ENCODE peak calls at places on chromosome 11, in ten cellular contexts. S, F, Q, X, U, B, K, E, G and T are unnamed samples.

GRCh38 chr11:130216591-130217132 is 57.1 kb downstream of the ST14 start:
- DNase-seq in E (peak), S (no peak), U (peak), B (peak), Q (no peak), X (no peak), F (no peak), G (peak), K (no peak), T (peak)

GRCh38 chr11:36452231-36452630 is 57.8 kb downstream of the TRAF6 start:
- DNase-seq in Q (no peak), G (no peak), X (no peak), S (no peak), U (no peak), E (no peak), B (no peak), F (no peak), K (no peak), T (peak)

GRCh38 chr11:26992031-26992541 is 1.8 kb upstream of the FIBIN start:
- DNase-seq in E (no peak), B (no peak), K (no peak), X (no peak), S (no peak), U (no peak), F (no peak), Q (no peak), G (no peak), T (no peak)

GRCh38 chr11:28697920-28698827 is 590.0 kb downstream of the METTL15 start:
- DNase-seq in K (peak), S (peak), X (peak), U (peak), Q (peak), F (peak), E (no peak), B (peak), G (no peak), T (no peak)

GRCh38 chr11:86741489-86742435 is 58.6 kb upstream of the PRSS23 start:
- DNase-seq in F (no peak), Q (no peak), E (no peak), K (no peak), B (no peak), U (no peak), S (peak), X (no peak), G (no peak), T (no peak)

GRCh38 chr11:112128483-112129121 is 35.3 kb downstream of the IL18 start:
- DNase-seq in U (peak), Q (peak), F (peak), G (peak), X (no peak), B (peak), E (no peak), K (no peak), S (no peak), T (no peak)

GRCh38 chr11:130449996-130450419 is 1.6 kb downstream of the ADAMTS15 start:
- DNase-seq in S (no peak), B (peak), Q (no peak), G (peak), U (peak), F (peak), X (peak), K (peak), E (no peak), T (no peak)

GRCh38 chr11:68127791-68128681 is 6.8 kb upstream of the CHKA start:
- DNase-seq in X (peak), G (peak), K (peak), F (peak), E (peak), U (peak), B (peak), S (peak), Q (peak), T (no peak)

GRCh38 chr11:27456140-27456801 is 16.3 kb downstream of the LGR4 start:
- DNase-seq in G (no peak), U (no peak), E (no peak), Q (no peak), X (no peak), K (no peak), B (no peak), F (no peak), S (peak), T (no peak)

GRCh38 chr11:34891611-34892010 is 24.6 kb downstream of the APIP start:
- DNase-seq in S (peak), X (no peak), Q (no peak), U (no peak), E (no peak), B (no peak), K (no peak), G (no peak), F (no peak), T (no peak)

GRCh38 chr11:35009191-35009940 is 92.9 kb downstream of the PDHX start:
- DNase-seq in B (no peak), U (peak), X (no peak), E (no peak), F (no peak), S (peak), G (no peak), Q (peak), K (no peak), T (no peak)

GRCh38 chr11:7511405-7511804 is 2.4 kb upstream of the PPFIBP2 start:
- DNase-seq in E (no peak), U (peak), S (peak), Q (no peak), B (peak), K (no peak), X (no peak), F (no peak), G (peak), T (no peak)

GRCh38 chr11:7515544-7515943 is 1.7 kb downstream of the PPFIBP2 start:
- DNase-seq in E (no peak), S (peak), G (no peak), F (no peak), B (no peak), K (no peak), U (no peak), Q (no peak), X (no peak), T (no peak)

GRCh38 chr11:7513210-7514098 is at the start of gene PPFIBP2:
- DNase-seq in Q (peak), E (peak), F (peak), K (peak), B (peak), G (peak), X (peak), S (peak), U (peak), T (peak)

GRCh38 chr11:7514099-7514725 is 413 bp downstream of the PPFIBP2 start:
- DNase-seq in F (no peak), B (no peak), S (no peak), U (peak), G (no peak), K (no peak), Q (no peak), X (peak), E (no peak), T (no peak)

DNA sequence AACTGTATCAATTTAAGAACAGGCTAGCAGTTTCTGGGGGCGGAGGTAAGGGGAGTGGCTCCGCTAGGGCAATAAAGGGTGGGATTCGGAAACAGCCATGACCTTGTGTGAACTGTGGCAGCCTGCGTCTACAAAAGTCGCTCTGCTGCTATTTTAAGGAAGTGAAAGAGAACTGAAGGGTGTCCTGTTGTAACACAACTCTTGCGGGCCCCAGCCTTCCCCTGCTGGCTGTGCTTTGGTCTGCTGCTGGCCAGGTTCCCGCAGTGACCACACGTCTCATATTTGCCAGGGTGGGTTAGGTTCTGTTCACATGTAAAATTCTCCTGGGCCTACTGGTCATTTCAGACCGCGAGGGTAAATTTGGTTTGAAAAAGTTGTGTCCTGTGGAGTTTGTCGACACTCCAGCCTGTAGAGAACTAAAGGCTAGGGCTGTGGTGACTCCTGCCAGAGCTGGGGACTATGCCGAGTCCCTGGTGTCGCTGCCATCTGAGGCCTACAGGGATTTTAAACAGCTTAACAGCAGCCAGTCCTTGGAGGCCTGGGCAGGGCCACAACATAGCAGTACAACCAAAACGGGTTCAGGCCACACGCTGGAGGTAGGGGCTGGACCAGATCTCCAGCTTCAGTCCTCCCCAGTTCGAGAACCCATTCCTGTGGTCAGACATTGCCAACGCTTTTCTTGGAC is 1.1 kb upstream of the PPFIBP2 start:
- DNase-seq in U (peak), Q (no peak), S (peak), K (no peak), B (peak), F (no peak), E (peak), G (peak), X (peak), T (no peak)
- TF ChIP-seq POLR2AphosphoS5 in U (peak), Q (no peak), S (no peak), K (no peak), B (peak), F (no peak), E (no peak), G (no peak), X (no peak), T (no peak)

DNA sequence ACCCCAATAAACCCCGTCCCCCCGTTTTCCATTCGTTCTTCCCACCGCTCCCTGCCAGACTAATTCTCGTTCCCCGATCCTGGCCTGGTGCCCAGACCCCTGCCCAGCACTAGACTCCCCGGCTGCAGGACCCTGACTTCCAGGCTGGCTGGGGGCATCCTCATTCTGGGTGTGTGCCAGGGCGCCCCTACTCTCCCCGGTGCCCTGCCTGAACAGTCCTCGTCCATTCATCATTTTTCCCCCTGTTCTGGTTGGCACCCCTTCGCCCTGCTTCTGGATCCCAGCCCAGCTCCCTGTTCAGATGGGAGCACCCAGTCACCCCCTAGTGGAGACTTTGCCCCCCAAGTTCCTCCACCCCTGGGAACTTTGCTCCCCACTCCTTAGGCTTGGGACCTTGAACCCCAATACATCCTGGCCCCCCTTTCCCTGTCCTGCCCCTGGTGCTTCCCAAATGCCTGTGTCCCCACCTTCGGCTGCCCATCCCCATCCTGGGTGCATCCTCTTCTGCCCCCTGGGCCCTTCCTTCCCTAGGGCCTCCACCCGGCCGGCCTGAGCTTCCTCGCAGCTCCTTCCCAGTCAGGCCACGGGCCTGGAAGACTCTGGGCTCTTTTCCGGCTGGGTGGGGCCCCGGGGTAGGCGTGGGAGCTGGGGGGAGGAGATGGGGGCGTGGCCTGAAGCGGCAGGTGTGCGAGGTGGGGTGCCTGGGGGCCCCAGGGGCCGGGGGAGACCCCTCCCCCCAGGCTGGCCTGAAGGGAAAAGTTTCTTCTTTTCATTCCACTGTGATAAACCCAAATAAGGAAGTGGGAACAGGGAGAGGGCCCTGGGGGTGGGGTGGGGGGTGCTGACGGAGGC is 882 bp downstream of the PLCB3 start:
- DNase-seq in S (no peak), B (peak), G (no peak), Q (no peak), K (peak), X (peak), U (peak), E (no peak), F (peak), T (no peak)
- TF ChIP-seq CTCF in S (peak), B (peak), G (no peak), Q (peak), K (peak), X (peak), U (peak), E (peak), F (peak), T (no peak)

DNA sequence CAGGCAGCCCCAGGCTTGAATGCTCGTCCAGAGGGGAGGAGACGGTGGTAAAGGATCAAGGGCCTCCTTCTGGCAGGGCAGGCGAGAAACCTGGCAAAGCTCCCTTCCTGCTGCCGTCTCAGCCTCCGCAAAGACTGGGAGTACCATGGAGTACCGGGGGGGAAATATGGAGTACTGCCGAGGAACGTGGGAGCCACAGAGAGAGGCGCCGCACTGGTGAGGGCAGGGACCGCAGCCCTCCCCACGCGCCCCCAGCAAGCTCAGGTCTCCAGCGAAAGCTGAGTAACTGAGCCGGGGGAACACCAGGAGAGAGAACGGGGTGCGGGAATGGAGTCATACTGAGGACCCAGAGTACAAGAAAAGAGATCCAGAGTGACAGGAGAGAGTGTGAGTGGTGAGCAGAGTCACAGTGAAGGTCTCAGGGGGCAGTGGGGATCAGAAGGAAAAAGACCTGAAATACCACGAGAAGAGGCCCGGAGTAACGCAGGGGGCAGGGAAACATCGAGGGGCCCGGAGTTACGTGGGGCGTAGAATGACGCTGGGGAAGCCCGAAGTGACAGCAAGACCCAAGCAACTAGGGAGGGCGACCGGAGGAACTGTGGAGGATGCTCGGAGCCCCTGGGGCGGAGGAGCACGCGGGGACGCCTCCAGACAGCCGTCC is 740 bp downstream of the EML3 start:
- DNase-seq in F (peak), U (peak), Q (no peak), G (no peak), S (no peak), K (peak), X (peak), B (peak), E (peak), T (no peak)
- TF ChIP-seq POLR2AphosphoS5 in F (no peak), U (no peak), Q (no peak), G (no peak), S (no peak), K (no peak), X (no peak), B (no peak), E (peak), T (peak)

DNA sequence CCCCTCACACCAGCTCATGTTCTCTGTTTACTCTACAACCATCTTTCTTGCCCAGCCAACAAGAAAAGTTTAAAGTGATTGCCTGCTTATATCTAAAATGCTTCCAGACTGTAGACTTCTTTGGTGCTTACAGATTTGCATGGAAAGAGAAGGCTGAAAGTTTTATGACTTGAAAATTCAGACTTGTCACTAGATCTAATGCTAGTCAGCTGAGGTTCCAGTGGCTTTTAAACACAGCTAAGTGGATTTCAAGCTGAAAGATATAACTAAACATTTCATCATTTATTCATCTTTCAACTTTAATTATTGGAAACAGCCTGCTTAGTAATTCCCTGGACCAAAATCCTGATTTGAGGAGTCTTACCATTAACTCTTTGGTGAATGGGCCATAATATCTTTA is 178.4 kb downstream of the NAV2 start:
- DNase-seq in X (no peak), S (no peak), F (no peak), B (no peak), K (no peak), G (no peak), E (no peak), U (no peak), Q (no peak), T (no peak)
- TF ChIP-seq CTCF in X (no peak), S (no peak), F (no peak), B (no peak), K (no peak), G (no peak), E (no peak), U (no peak), Q (no peak), T (no peak)

GRCh38 chr11:47357985-47358730 is 5.7 kb upstream of the MYBPC3 start:
- DNase-seq in K (no peak), E (peak), U (no peak), S (no peak), G (no peak), Q (no peak), F (no peak), X (no peak), B (no peak), T (no peak)

GRCh38 chr11:47359162-47359561 is 6.7 kb upstream of the MYBPC3 start:
- DNase-seq in E (peak), G (no peak), S (no peak), F (no peak), U (no peak), K (no peak), B (no peak), X (no peak), Q (no peak), T (no peak)

GRCh38 chr11:47360341-47360740 is 7.8 kb upstream of the MYBPC3 start:
- DNase-seq in G (no peak), B (no peak), X (no peak), Q (no peak), U (no peak), E (peak), F (no peak), K (no peak), S (no peak), T (no peak)

GRCh38 chr11:47358731-47359051 is 6.2 kb upstream of the MYBPC3 start:
- DNase-seq in F (no peak), E (peak), G (no peak), B (no peak), U (no peak), K (no peak), X (no peak), S (no peak), Q (no peak), T (no peak)

GRCh38 chr11:47359586-47359985 is 7.1 kb upstream of the MYBPC3 start:
- DNase-seq in K (no peak), E (peak), B (no peak), S (no peak), X (no peak), Q (no peak), U (no peak), G (no peak), F (no peak), T (no peak)
- TF ChIP-seq POLR2AphosphoS5 in K (no peak), E (peak), B (no peak), S (no peak), X (no peak), Q (no peak), U (no peak), G (no peak), F (no peak), T (no peak)

GRCh38 chr11:119130662-119131061 is 9.3 kb downstream of the HINFP start:
- DNase-seq in U (no peak), B (no peak), S (peak), X (no peak), K (no peak), E (no peak), Q (no peak), F (no peak), G (no peak), T (no peak)

GRCh38 chr11:119134389-119134978 is 13.1 kb downstream of the HINFP start:
- DNase-seq in F (peak), Q (no peak), S (no peak), U (no peak), E (no peak), B (no peak), G (no peak), X (peak), K (no peak), T (no peak)
- TF ChIP-seq CTCF in F (peak), Q (peak), S (peak), U (peak), E (no peak), B (peak), G (peak), X (peak), K (no peak), T (no peak)

DNA sequence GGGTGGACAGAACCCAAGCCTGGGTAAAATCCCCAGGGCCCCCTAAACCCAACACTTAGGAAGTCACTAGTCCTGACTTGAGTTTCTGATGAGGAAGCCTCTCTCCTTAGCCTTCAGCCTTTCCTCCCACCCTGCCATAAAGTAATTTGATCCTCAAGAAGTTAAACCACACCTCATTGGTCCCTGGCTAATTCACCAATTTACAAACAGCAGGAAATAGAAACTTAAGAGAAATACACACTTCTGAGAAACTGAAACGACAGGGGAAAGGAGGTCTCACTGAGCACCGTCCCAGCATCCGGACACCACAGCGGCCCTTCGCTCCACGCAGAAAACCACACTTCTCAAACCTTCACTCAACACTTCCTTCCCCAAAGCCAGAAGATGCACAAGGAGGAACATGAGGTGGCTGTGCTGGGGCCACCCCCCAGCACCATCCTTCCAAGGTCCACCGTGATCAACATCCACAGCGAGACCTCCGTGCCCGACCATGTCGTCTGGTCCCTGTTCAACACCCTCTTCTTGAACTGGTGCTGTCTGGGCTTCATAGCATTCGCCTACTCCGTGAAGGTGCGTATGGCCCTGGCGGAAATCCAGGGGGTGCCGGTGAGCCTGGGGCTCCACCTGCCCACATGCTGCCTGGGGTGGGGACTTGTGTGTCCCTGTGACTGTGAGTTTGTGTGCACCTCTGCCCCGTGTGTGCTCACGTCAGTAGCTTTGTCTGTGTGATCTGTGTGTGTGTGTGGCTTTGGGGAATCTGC is at the start of gene IFITM1:
- DNase-seq in F (no peak), G (no peak), S (no peak), E (peak), Q (no peak), B (no peak), U (peak), K (no peak), X (peak), T (no peak)
- TF ChIP-seq POLR2AphosphoS5 in F (no peak), G (peak), S (no peak), E (peak), Q (no peak), B (peak), U (peak), K (peak), X (peak), T (peak)

GRCh38 chr11:31001432-31001831 is 368.1 kb downstream of the DCDC1 start:
- DNase-seq in X (no peak), S (no peak), F (peak), U (no peak), Q (no peak), B (no peak), G (no peak), K (no peak), E (no peak), T (no peak)
- TF ChIP-seq CTCF in X (no peak), S (no peak), F (no peak), U (no peak), Q (no peak), B (no peak), G (no peak), K (no peak), E (no peak), T (no peak)